ENCODE peak calls at places on chromosomes 7 and 10, in seven cellular contexts. B, K, Y, U, S, V and O are unnamed samples.

GRCh38 chr10:4851846-4852245 is 25.8 kb downstream of the AKR1E2 start:
- DNase-seq in B (no peak), K (no peak), Y (peak; percentile 91), U (peak; percentile 56), S (no peak), V (no peak), O (peak; percentile 87)

GRCh38 chr7:50531401-50531906 is 33.8 kb downstream of the DDC start:
- DNase-seq in B (no peak), K (peak; percentile 73), Y (no peak), U (no peak), S (no peak), V (no peak), O (no peak)

GRCh38 chr7:43113622-43114450 is 1.4 kb downstream of the HECW1 start:
- DNase-seq in B (no peak), K (no peak), Y (no peak), U (peak; percentile 25), S (no peak), V (no peak), O (no peak)

GRCh38 chr10:96441126-96441905 is 72.4 kb downstream of the TLL2 start:
- DNase-seq in B (no peak), K (no peak), Y (no peak), U (no peak), S (no peak), V (no peak), O (no peak)

GRCh38 chr10:91163709-91164474 is 56.6 kb upstream of the PCGF5 start:
- DNase-seq in B (peak; percentile 89), K (peak; percentile 15), Y (peak; percentile 75), U (peak; percentile 60), S (peak; percentile 89), V (peak; percentile 76), O (peak; percentile 42)

GRCh38 chr10:54124209-54124890 is 676.7 kb downstream of the PCDH15 start:
- DNase-seq in B (no peak), K (no peak), Y (no peak), U (no peak), S (no peak), V (no peak), O (no peak)

GRCh38 chr7:148242271-148242801 is 348.2 kb upstream of the C7orf33 start:
- DNase-seq in B (no peak), K (peak; percentile 47), Y (peak; percentile 33), U (peak; percentile 49), S (no peak), V (peak; percentile 62), O (peak; percentile 39)

GRCh38 chr10:63707254-63707910 is 186.2 kb downstream of the REEP3 start:
- DNase-seq in B (no peak), K (peak; percentile 98), Y (no peak), U (peak; percentile 23), S (no peak), V (peak; percentile 75), O (peak; percentile 56)

GRCh38 chr7:106959753-106960152 is 84.8 kb upstream of the PRKAR2B start:
- DNase-seq in B (no peak), K (no peak), Y (no peak), U (no peak), S (no peak), V (peak; percentile 10), O (no peak)

DNA sequence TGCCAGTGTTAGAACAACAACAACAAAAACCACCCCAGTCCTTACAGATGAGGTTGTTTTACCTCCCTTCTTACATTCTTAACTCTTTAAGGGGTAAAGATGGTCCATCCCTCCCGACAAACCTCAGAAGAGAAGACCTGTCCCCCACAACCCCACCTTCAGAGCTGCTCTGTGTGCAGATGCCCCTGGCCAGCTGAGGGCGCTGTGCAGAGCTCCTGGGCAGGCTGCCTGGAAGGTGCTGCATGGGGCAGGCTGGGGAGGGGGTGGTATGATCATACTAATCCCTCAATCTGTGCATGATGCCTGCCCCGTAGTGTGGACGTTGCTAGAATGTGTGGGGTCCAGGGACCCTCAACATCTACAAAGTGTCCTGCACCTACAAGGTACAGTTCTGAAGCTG is 387.1 kb downstream of the INHBA start:
- DNase-seq in B (no peak), K (no peak), Y (no peak), U (no peak), S (no peak), V (no peak), O (no peak)
- TF ChIP-seq CTCF in B (no peak), K (peak; percentile 12), Y (no peak), U (no peak), S (no peak), V (no peak), O (no peak)

GRCh38 chr7:151250181-151251095 is 1.9 kb upstream of the SMARCD3 start:
- DNase-seq in B (no peak), K (no peak), Y (no peak), U (no peak), S (no peak), V (no peak), O (no peak)

GRCh38 chr7:151248191-151249033 is at the start of gene SMARCD3:
- DNase-seq in B (peak; percentile 85), K (no peak), Y (peak; percentile 84), U (peak; percentile 77), S (peak; percentile 85), V (peak; percentile 51), O (peak; percentile 35)

GRCh38 chr7:151249732-151250072 is 1.2 kb upstream of the SMARCD3 start:
- DNase-seq in B (peak; percentile 80), K (peak; percentile 48), Y (peak; percentile 72), U (peak; percentile 83), S (no peak), V (peak; percentile 60), O (peak; percentile 64)

GRCh38 chr7:151247611-151248176 is 800 bp downstream of the SMARCD3 start:
- DNase-seq in B (peak; percentile 61), K (no peak), Y (no peak), U (peak; percentile 55), S (peak; percentile 72), V (peak; percentile 36), O (no peak)

DNA sequence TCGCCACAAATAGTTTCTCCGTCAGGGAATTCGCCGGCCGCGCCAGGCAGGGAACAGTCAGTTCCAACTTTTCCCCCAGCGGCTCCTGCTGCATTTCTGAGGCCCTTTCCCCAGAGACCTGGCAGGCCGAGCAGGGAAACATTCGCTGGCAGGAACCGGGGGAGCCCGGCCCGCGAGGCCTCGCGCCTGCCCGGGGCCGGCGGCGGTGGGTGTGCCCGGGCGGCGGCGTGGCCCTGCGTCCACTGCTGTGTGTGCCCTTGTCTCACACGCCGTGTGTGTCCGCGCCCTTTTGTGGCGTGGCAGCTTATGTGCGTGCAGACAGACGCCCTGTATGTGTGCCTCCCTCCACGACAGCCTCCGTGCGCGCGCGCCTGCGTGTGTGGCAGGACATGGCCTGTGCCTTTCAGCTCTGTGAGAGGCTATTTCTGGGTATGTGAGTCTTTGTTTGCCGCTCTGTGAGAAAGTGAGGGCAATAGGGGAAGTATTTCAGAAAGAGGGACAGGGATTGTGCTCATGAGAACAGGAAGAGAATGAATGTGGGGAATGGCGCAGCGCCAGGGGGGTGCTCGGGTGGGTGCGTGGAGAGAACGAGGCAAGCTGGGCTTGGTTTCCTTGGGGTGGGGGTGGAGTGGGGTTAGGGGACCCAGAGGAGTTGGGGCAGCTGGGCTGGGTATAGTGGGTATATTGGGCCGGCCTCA is 689 bp upstream of the SMARCD3 start:
- DNase-seq in B (peak; percentile 76), K (no peak), Y (peak; percentile 66), U (peak; percentile 69), S (peak; percentile 86), V (peak; percentile 70), O (peak; percentile 34)
- TF ChIP-seq POLR2A in B (no peak), K (no peak), Y (no peak), U (peak; percentile 47), S (no peak), V (peak; percentile 49), O (no peak)

GRCh38 chr7:4763091-4763793 is 12.2 kb upstream of the AP5Z1 start:
- DNase-seq in B (no peak), K (no peak), Y (no peak), U (no peak), S (no peak), V (no peak), O (no peak)

GRCh38 chr7:4764402-4765007 is 10.9 kb upstream of the AP5Z1 start:
- DNase-seq in B (no peak), K (no peak), Y (no peak), U (no peak), S (peak; percentile 71), V (no peak), O (no peak)

GRCh38 chr7:4766666-4767530 is 8.5 kb upstream of the AP5Z1 start:
- DNase-seq in B (no peak), K (no peak), Y (no peak), U (no peak), S (no peak), V (no peak), O (no peak)

GRCh38 chr7:4763794-4764185 is 11.6 kb upstream of the AP5Z1 start:
- DNase-seq in B (no peak), K (no peak), Y (no peak), U (no peak), S (no peak), V (no peak), O (no peak)

GRCh38 chr7:4765776-4766490 is 9.5 kb upstream of the AP5Z1 start:
- DNase-seq in B (no peak), K (no peak), Y (no peak), U (no peak), S (no peak), V (no peak), O (no peak)
- TF ChIP-seq CTCF in B (no peak), K (peak; percentile 8), Y (no peak), U (no peak), S (no peak), V (peak; percentile 46), O (no peak)

DNA sequence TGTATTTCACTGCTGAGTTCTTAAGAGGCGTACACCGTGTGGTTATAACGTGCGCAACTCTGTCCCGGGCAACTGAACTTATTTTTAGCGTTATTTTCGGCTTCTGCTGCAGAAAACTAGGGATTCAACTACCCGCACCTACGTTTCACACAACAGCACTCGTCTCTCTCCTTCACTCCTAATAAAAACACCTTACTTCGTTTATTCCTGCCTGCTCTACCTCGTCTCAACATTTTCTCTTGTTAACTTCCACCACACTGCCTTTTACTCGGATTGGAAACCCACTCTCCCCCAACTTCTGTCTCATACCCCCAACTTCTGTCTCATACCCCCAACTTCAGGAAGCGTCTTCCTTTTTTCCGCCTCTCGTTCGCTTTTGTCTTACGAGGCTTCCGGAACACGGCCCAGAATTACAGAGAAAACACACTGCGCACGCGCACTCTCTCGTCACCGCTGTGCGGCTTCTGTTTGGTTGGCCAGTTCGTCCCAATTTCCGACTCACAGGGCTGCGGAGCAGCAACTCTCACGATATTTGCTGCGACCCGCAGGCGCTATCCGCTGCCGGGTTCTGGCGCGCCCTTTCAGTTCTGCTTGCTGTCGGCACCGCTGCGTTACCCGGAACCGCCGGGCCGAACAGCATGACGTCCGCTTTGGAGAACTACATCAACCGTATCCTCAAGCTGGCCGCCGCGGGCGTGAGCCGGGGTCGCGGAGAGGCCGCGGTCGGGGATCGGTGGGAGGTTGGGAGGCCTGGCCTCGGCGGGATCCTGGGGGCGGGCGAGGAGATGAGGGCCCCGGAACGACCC is at the start of gene LSM8:
- DNase-seq in B (peak; percentile 98), K (peak; percentile 95), Y (peak; percentile 98), U (peak; percentile 98), S (peak; percentile 99), V (peak; percentile 91), O (peak; percentile 97)
- TF ChIP-seq POLR2A in B (peak; percentile 61), K (peak; percentile 87), Y (no peak), U (peak; percentile 91), S (peak; percentile 74), V (peak; percentile 55), O (peak; percentile 77)

GRCh38 chr10:72694476-72695369 is 2.8 kb downstream of the MCU start:
- DNase-seq in B (no peak), K (no peak), Y (no peak), U (no peak), S (no peak), V (peak; percentile 44), O (peak; percentile 19)
- TF ChIP-seq CTCF in B (no peak), K (peak; percentile 25), Y (peak; percentile 17), U (no peak), S (no peak), V (peak; percentile 62), O (peak; percentile 20)